ENCODE peak calls at places on chromosomes 1 and 21, in nine cellular contexts. B is adrenal gland, Z is fibroblast of mammary gland, I is neuronal stem cell, T is fibroblast of villous mesenchyme, R is IMR-90, J is heart right ventricle, D is cardiac fibroblast, A is left ventricle myocardium inferior. C is an unnamed sample.

GRCh38 chr21:40976198-40977114 is 129.5 kb upstream of the DSCAM start:
- DNase-seq in D (no peak), J (no peak), B (no peak), I (no peak), R (no peak), T (no peak), Z (no peak), A (no peak), C (no peak)

GRCh38 chr1:2459757-2460156 is 16.3 kb upstream of the PLCH2 start:
- DNase-seq in J (peak; percentile 63), D (peak; percentile 44), T (peak; percentile 34), R (peak; percentile 73), A (peak; percentile 45), Z (peak; percentile 60), I (no peak), B (peak; percentile 74), C (peak; percentile 12)

GRCh38 chr1:182680901-182681300 is 3.5 kb downstream of the RGS8 start:
- DNase-seq in R (no peak), T (no peak), A (no peak), D (peak; percentile 44), B (no peak), I (no peak), J (no peak), Z (peak; percentile 10), C (no peak)

GRCh38 chr1:21657456-21658190 is 11.5 kb downstream of the RAP1GAP start:
- DNase-seq in T (no peak), B (no peak), I (no peak), Z (no peak), J (no peak), D (no peak), R (no peak), A (no peak), C (no peak)

GRCh38 chr21:34726627-34727337 is 58.0 kb downstream of the CLIC6 start:
- DNase-seq in I (no peak), R (peak; percentile 43), T (peak; percentile 52), A (no peak), Z (no peak), B (no peak), D (peak; percentile 35), J (no peak), C (no peak)

GRCh38 chr1:241825581-241825980 is 22.4 kb upstream of the EXO1 start:
- DNase-seq in T (peak; percentile 43), R (peak; percentile 52), I (no peak), B (no peak), Z (peak; percentile 43), A (no peak), D (peak; percentile 23), J (no peak), C (no peak)

GRCh38 chr1:223739366-223740057 is 27.2 kb downstream of the CAPN2 start:
- DNase-seq in T (no peak), D (no peak), I (no peak), Z (no peak), A (no peak), B (no peak), R (no peak), J (no peak), C (no peak)

GRCh38 chr1:97918961-97919360 is 1.9 kb downstream of the DPYD start:
- DNase-seq in D (no peak), I (no peak), Z (no peak), A (no peak), J (no peak), T (no peak), B (no peak), R (no peak), C (no peak)

GRCh38 chr1:201883786-201884185 is 4.9 kb upstream of the SHISA4 start:
- DNase-seq in D (peak; percentile 70), J (no peak), Z (peak; percentile 67), B (peak; percentile 93), R (peak; percentile 43), I (no peak), A (peak; percentile 43), T (peak; percentile 53), C (peak; percentile 30)

GRCh38 chr1:35448344-35448801 is 108.8 kb downstream of the KIAA0319L start:
- DNase-seq in D (peak; percentile 98), J (no peak), T (peak; percentile 99), I (no peak), A (no peak), B (peak; percentile 80), Z (peak; percentile 99), R (peak; percentile 99), C (peak; percentile 54)

GRCh38 chr1:224534731-224535130 is 81.4 kb upstream of the CNIH3 start:
- DNase-seq in D (no peak), I (no peak), Z (no peak), J (no peak), T (no peak), R (no peak), B (no peak), A (no peak), C (no peak)

GRCh38 chr1:56359036-56359435 is 220.3 kb downstream of the PLPP3 start:
- DNase-seq in J (no peak), B (no peak), D (no peak), A (no peak), R (no peak), T (no peak), I (no peak), Z (no peak), C (no peak)

GRCh38 chr1:55554611-55555010 is 339.4 kb upstream of the USP24 start:
- DNase-seq in R (no peak), I (no peak), A (no peak), D (no peak), T (no peak), B (no peak), Z (no peak), J (no peak), C (no peak)

GRCh38 chr1:41639332-41639936 is 155.0 kb upstream of the EDN2 start:
- DNase-seq in R (peak; percentile 90), B (no peak), J (no peak), Z (peak; percentile 86), D (peak; percentile 78), I (no peak), T (peak; percentile 61), A (no peak), C (no peak)

GRCh38 chr1:51576085-51576444 is 40.8 kb upstream of the OSBPL9 start:
- DNase-seq in A (no peak), I (no peak), Z (no peak), J (no peak), B (no peak), D (no peak), R (no peak), T (no peak), C (no peak)

GRCh38 chr1:172452536-172453159 is 8.8 kb upstream of the PIGC start:
- DNase-seq in Z (no peak), T (no peak), A (no peak), I (no peak), B (no peak), J (no peak), R (no peak), D (no peak), C (no peak)

DNA sequence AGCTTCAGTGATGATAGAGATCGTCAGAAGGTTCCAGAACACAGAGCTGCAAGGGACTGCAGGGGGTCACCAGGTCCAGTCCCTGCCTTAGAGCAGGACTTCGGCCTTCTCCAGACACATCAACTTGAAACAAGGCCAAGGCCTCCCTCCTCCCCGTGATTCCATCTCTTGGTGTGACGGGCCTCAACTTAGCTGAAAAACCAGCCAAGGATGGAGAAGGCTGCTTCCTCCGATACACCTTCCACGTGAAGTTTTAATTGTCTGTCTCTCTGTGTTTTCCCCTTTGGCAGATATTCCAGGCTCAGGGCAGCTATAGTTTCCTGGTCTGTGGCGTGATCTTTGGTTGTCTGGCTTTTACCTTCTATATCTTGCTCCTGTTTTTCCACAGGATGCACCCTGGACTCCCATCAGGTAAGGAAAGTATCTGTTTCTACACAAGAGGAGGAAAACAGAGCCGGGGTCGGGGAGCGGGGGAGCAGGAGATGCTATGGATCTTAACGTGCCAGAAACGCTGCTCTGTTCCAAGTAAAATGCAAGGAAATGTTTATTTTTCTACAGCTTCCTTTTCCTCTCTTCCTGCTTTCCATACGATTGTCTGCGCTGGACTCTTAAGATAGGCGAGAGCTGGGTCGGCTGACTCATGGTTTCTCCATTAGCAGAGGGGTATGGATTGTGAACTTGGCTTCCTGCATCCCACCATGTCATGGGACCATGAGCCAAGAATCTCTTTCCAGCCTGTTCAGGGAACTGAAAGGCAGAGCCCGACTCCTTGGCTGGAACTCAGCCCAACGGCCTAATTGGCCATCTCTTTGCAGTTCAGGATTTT is 32.8 kb downstream of the ELK4 start:
- DNase-seq in A (peak; percentile 78), J (peak; percentile 74), R (peak; percentile 99), B (peak; percentile 64), I (no peak), Z (peak; percentile 96), T (peak; percentile 84), D (peak; percentile 83), C (peak; percentile 100)
- H3K4me3 ChIP-seq in A (peak overlapping the region; percentile 10), J (no peak overlapping the region), R (no peak overlapping the region), B (no peak overlapping the region), I (no peak overlapping the region), Z (peak overlapping the region; percentile 1), T (no peak overlapping the region), D (no peak overlapping the region), C (no peak overlapping the region)

DNA sequence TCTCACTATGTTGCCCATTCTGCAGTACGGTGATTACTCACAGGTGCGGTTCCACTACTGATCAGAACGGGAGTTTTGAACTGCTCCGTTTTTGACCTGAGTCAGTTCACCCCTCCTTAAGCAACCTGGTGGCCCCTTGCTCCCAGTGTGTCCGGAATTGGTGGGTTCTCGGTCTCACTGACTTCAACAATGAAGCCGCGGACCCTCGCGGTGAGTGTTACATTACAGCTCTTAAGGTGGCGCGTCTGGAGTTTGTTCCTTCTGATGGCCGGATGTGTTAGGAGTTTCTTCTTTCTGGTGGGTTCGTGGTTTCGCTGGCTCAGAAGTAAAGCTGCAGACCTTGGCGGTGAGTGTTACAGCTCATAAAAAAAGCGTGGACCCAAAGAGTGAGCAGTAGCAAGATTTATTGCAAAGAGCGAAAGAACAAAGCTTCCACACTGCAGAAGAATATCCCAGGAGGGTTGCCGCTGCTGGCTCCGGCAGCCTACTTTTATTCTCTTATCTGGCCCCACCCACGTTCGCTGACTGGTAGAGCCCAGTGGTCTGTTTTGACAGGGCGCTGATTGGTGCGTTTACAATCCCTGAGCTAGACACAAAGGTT is 17.6 kb upstream of the PARP1 start:
- DNase-seq in D (no peak), A (no peak), B (no peak), T (no peak), J (no peak), Z (peak; percentile 22), R (no peak), I (no peak), C (no peak)
- H3K4me3 ChIP-seq in D (no peak overlapping the region), A (no peak overlapping the region), B (no peak overlapping the region), T (no peak overlapping the region), J (no peak overlapping the region), Z (no peak overlapping the region), R (no peak overlapping the region), I (no peak overlapping the region), C (no peak overlapping the region)

DNA sequence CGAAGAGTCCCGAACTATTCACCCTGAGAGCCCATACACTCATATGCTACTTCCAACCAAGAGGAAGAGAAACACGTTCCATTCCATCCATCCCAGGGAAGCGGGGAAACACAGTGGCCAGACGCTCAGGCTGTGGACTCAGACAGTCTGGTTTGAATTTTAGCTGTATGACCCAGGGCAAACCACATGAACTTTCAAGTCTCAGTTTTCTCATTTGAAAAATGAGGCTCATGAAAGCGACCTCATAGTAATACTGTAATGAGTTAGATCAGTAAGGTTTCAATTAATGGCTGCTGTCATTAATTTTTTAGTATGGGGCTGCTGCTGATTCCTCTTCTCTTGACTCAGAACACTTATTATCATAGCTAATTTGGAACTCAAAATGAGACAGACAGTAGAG is 1.5 kb downstream of the FCRL4 start:
- DNase-seq in B (no peak), I (no peak), A (no peak), Z (no peak), J (no peak), R (no peak), T (no peak), D (no peak), C (no peak)
- H3K4me3 ChIP-seq in B (no peak overlapping the region), I (no peak overlapping the region), A (no peak overlapping the region), Z (no peak overlapping the region), J (no peak overlapping the region), R (no peak overlapping the region), T (no peak overlapping the region), D (no peak overlapping the region), C (no peak overlapping the region)

GRCh38 chr1:47984175-47984789 is 12.9 kb downstream of the TRABD2B start:
- DNase-seq in B (no peak), J (peak; percentile 57), Z (no peak), T (no peak), I (no peak), D (no peak), A (peak; percentile 34), R (no peak), C (no peak)
- H3K4me3 ChIP-seq in B (no peak overlapping the region), J (peak overlapping the region; percentile 19), Z (no peak overlapping the region), T (no peak overlapping the region), I (no peak overlapping the region), D (no peak overlapping the region), A (peak overlapping the region; percentile 48), R (no peak overlapping the region), C (no peak overlapping the region)

C was measured in endothelial cell of umbilical vein.